ENCODE peak calls at places on chromosomes 13 and 19, in ten cellular contexts. O, J, B, K, I, Y, F, D, M and H are unnamed samples.

GRCh38 chr19:19033426-19034203 is at the start of the genes ARMC6 and SUGP2:
- DNase-seq in Y (peak; percentile 92), I (peak; percentile 86), M (peak; percentile 24), K (peak; percentile 83), D (peak; percentile 94), J (peak; percentile 83), O (peak; percentile 88), F (peak; percentile 96), B (peak; percentile 96), H (peak; percentile 89)

GRCh38 chr19:459724-460511 is 915 bp downstream of the SHC2 start:
- DNase-seq in I (peak; percentile 13), B (peak; percentile 91), Y (peak; percentile 44), D (peak; percentile 99), K (peak; percentile 35), O (peak; percentile 46), F (peak; percentile 38), J (no peak), M (no peak), H (peak; percentile 35)

GRCh38 chr19:37304190-37304883 is 66.6 kb upstream of the ZNF527 start:
- DNase-seq in M (no peak), D (no peak), J (no peak), O (no peak), F (peak; percentile 24), B (peak; percentile 87), K (no peak), Y (no peak), I (no peak), H (no peak)

GRCh38 chr13:34216251-34216650 is 398.3 kb downstream of the RFC3 start:
- DNase-seq in B (no peak), I (no peak), K (peak; percentile 27), Y (no peak), M (no peak), J (no peak), O (no peak), D (no peak), F (no peak), H (no peak)

GRCh38 chr19:50705422-50706019 is 14.1 kb downstream of the SHANK1 start:
- DNase-seq in J (no peak), O (peak; percentile 79), K (peak; percentile 66), Y (peak; percentile 55), F (peak; percentile 55), D (peak; percentile 73), M (peak; percentile 40), I (no peak), B (no peak), H (peak; percentile 44)

GRCh38 chr19:29084266-29084665 is 128.7 kb downstream of the UQCRFS1 start:
- DNase-seq in B (peak; percentile 61), F (no peak), D (no peak), Y (peak; percentile 3), O (peak; percentile 57), K (peak; percentile 13), J (no peak), I (no peak), M (no peak), H (no peak)

GRCh38 chr19:41362143-41362847 is 1.7 kb downstream of the B9D2 start:
- DNase-seq in O (peak; percentile 68), Y (no peak), D (no peak), K (no peak), M (no peak), F (no peak), I (no peak), J (no peak), B (no peak), H (no peak)

GRCh38 chr19:43527860-43528622 is 1.0 kb upstream of the ETHE1 start:
- DNase-seq in B (no peak), M (no peak), O (no peak), J (no peak), Y (no peak), D (peak; percentile 69), I (no peak), K (peak; percentile 42), F (no peak), H (no peak)

GRCh38 chr19:50264483-50265186 is 61.2 kb downstream of the MYH14 start:
- DNase-seq in Y (no peak), D (no peak), M (no peak), B (no peak), O (peak; percentile 58), J (no peak), K (no peak), F (no peak), I (no peak), H (no peak)

GRCh38 chr13:42707003-42707402 is 74.4 kb upstream of the FAM216B start:
- DNase-seq in F (no peak), D (no peak), J (no peak), B (no peak), K (peak; percentile 42), Y (no peak), I (no peak), M (no peak), O (no peak), H (no peak)

GRCh38 chr13:50171585-50172282 is 156.5 kb downstream of the KCNRG start:
- DNase-seq in Y (no peak), M (peak; percentile 23), I (no peak), D (no peak), B (no peak), O (no peak), J (no peak), F (no peak), K (no peak), H (no peak)

GRCh38 chr19:49930483-49931011 is 1.2 kb upstream of the NUP62 start:
- DNase-seq in J (no peak), M (no peak), F (peak; percentile 57), I (no peak), Y (no peak), K (peak; percentile 75), B (no peak), D (no peak), O (peak; percentile 50), H (no peak)

GRCh38 chr19:48925240-48925843 is 8.2 kb upstream of the DHDH start:
- DNase-seq in B (no peak), F (no peak), Y (no peak), J (no peak), O (peak; percentile 95), M (peak; percentile 64), D (no peak), I (no peak), K (peak; percentile 68), H (no peak)

GRCh38 chr19:6423499-6424189 is 967 bp downstream of the KHSRP start:
- DNase-seq in D (peak; percentile 41), K (peak; percentile 40), M (peak; percentile 10), O (no peak), I (no peak), B (peak; percentile 86), Y (peak; percentile 55), J (no peak), F (no peak), H (peak; percentile 53)

GRCh38 chr13:24693862-24694471 is 13.8 kb downstream of the ATP12A start:
- DNase-seq in Y (peak; percentile 52), J (no peak), B (no peak), F (peak; percentile 48), D (peak; percentile 62), O (peak; percentile 71), M (no peak), K (peak; percentile 46), I (no peak), H (peak; percentile 40)

GRCh38 chr19:38420935-38421334 is 5.1 kb downstream of the RASGRP4 start:
- DNase-seq in I (no peak), Y (no peak), B (no peak), D (no peak), K (no peak), J (no peak), F (no peak), O (no peak), M (no peak), H (no peak)

GRCh38 chr19:19488875-19489690 is 26.3 kb downstream of the TSSK6 start:
- DNase-seq in F (peak; percentile 84), B (peak; percentile 96), O (peak; percentile 69), D (peak; percentile 89), J (peak; percentile 74), Y (peak; percentile 74), M (peak; percentile 81), I (peak; percentile 81), K (peak; percentile 96), H (peak; percentile 77)

GRCh38 chr13:73908809-73909208 is 225.4 kb downstream of the KLF12 start:
- DNase-seq in J (no peak), M (no peak), O (no peak), K (no peak), B (no peak), Y (no peak), I (no peak), F (no peak), D (no peak), H (no peak)

GRCh38 chr19:10881403-10882107 is 10.2 kb downstream of the CARM1 start:
- DNase-seq in F (no peak), I (no peak), M (no peak), K (no peak), O (no peak), J (no peak), Y (no peak), D (peak; percentile 24), B (no peak), H (no peak)

GRCh38 chr19:46847528-46847927 is 3.1 kb downstream of the AP2S1 start:
- DNase-seq in K (no peak), D (no peak), I (no peak), O (no peak), Y (no peak), B (no peak), M (no peak), F (no peak), J (no peak), H (no peak)

GRCh38 chr13:101415358-101416174 is 742 bp downstream of the NALCN start:
- DNase-seq in K (no peak), D (peak; percentile 92), B (no peak), Y (no peak), I (no peak), J (no peak), M (no peak), O (peak; percentile 4), F (no peak), H (no peak)

GRCh38 chr19:10110076-10110971 is 1.2 kb upstream of the P2RY11 start:
- DNase-seq in M (no peak), Y (no peak), O (no peak), D (no peak), K (no peak), I (no peak), F (no peak), B (no peak), J (no peak), H (no peak)

GRCh38 chr19:32675720-32676185 is at the start of gene RGS9BP:
- DNase-seq in D (no peak), B (peak; percentile 97), F (peak; percentile 69), I (peak; percentile 46), Y (peak; percentile 67), O (peak; percentile 88), K (peak; percentile 65), M (no peak), J (peak; percentile 47), H (peak; percentile 62)

GRCh38 chr13:106867249-106867648 is 299.3 kb upstream of the ARGLU1 start:
- DNase-seq in M (no peak), O (no peak), I (no peak), F (no peak), D (no peak), B (no peak), Y (no peak), J (no peak), K (no peak), H (no peak)

GRCh38 chr19:28493881-28494280 is 719.1 kb downstream of the UQCRFS1 start:
- DNase-seq in J (no peak), I (no peak), O (no peak), Y (no peak), F (no peak), K (no peak), D (no peak), B (no peak), M (no peak), H (no peak)

GRCh38 chr13:28657784-28658538 is 969 bp upstream of the POMP start:
- DNase-seq in B (no peak), O (peak; percentile 11), F (peak; percentile 40), K (peak; percentile 50), J (no peak), M (no peak), D (no peak), I (no peak), Y (no peak), H (no peak)

GRCh38 chr19:10830941-10831779 is 4.9 kb downstream of the TMED1 start:
- DNase-seq in K (no peak), F (no peak), O (no peak), Y (no peak), D (no peak), B (no peak), M (no peak), J (no peak), I (no peak), H (no peak)